ENCODE peak calls at places on chromosomes 1 and 21, in four cellular contexts. B, N, O and X are unnamed samples.

GRCh38 chr1:179034720-179035119 is 9.0 kb downstream of the FAM20B start:
- DNase-seq in B (no peak), N (peak; percentile 88), O (no peak), X (no peak)

GRCh38 chr21:40516336-40516735 is 330.6 kb downstream of the DSCAM start:
- DNase-seq in O (peak; percentile 5), N (peak; percentile 83), B (no peak), X (peak; percentile 52)

GRCh38 chr1:179124866-179125265 is 43.0 kb downstream of the TOR3A start:
- DNase-seq in N (no peak), O (no peak), B (no peak), X (no peak)

GRCh38 chr1:168343566-168343965 is 62.9 kb downstream of the TBX19 start:
- DNase-seq in O (no peak), N (no peak), B (no peak), X (peak; percentile 16)

GRCh38 chr1:156076609-156077429 is 5.4 kb downstream of the MEX3A start:
- DNase-seq in B (no peak), O (peak; percentile 30), N (no peak), X (peak; percentile 79)

GRCh38 chr1:21902378-21903012 is 34.6 kb downstream of the HSPG2 start:
- DNase-seq in B (no peak), O (no peak), N (no peak), X (no peak)

GRCh38 chr1:218397752-218398339 is 52.7 kb downstream of the TGFB2 start:
- DNase-seq in O (no peak), B (no peak), N (no peak), X (no peak)

GRCh38 chr1:176954242-176954641 is 210.3 kb downstream of the ASTN1 start:
- DNase-seq in N (no peak), B (no peak), O (no peak), X (peak; percentile 53)

GRCh38 chr1:3069491-3070303 is 694 bp downstream of the PRDM16 start:
- DNase-seq in B (no peak), N (no peak), O (no peak), X (peak; percentile 68)

GRCh38 chr1:68151690-68152089 is 80.6 kb downstream of the WLS start:
- DNase-seq in N (no peak), O (no peak), B (no peak), X (no peak)

GRCh38 chr1:45107782-45108181 is 95.7 kb downstream of the UROD start:
- DNase-seq in N (no peak), B (no peak), O (no peak), X (no peak)

GRCh38 chr1:51690285-51690961 is 73.5 kb downstream of the OSBPL9 start:
- DNase-seq in B (no peak), N (no peak), O (no peak), X (no peak)

GRCh38 chr1:87292684-87293493 is 35.8 kb upstream of the LMO4 start:
- DNase-seq in B (peak; percentile 24), N (peak; percentile 45), O (no peak), X (peak; percentile 89)

GRCh38 chr21:42659416-42660117 is 6.1 kb downstream of the PDE9A start:
- DNase-seq in O (no peak), B (no peak), N (no peak), X (no peak)

GRCh38 chr1:26358411-26359384 is 4.8 kb upstream of the CRYBG2 start:
- DNase-seq in B (no peak), N (no peak), O (no peak), X (peak; percentile 45)

GRCh38 chr1:19799877-19800804 is at the start of gene TMCO4:
- DNase-seq in O (no peak), B (peak; percentile 36), N (peak; percentile 89), X (peak; percentile 49)

GRCh38 chr1:6252374-6252710 is 8.4 kb downstream of the HES3 start:
- DNase-seq in B (no peak), O (no peak), N (no peak), X (no peak)

GRCh38 chr21:40863839-40864238 is 16.9 kb upstream of the DSCAM start:
- DNase-seq in B (no peak), O (no peak), N (no peak), X (no peak)

GRCh38 chr1:101112051-101112770 is 86.6 kb upstream of the DPH5 start:
- DNase-seq in O (no peak), B (peak; percentile 20), N (peak; percentile 77), X (no peak)

GRCh38 chr1:84291882-84292655 is 9.4 kb upstream of the SAMD13 start:
- DNase-seq in O (no peak), B (no peak), N (no peak), X (no peak)

GRCh38 chr1:93908394-93909145 is 660 bp downstream of the GCLM start:
- DNase-seq in N (no peak), O (peak; percentile 29), B (peak; percentile 43), X (peak; percentile 73)

GRCh38 chr1:156846643-156847042 is 12.3 kb downstream of the INSRR start:
- DNase-seq in B (no peak), N (no peak), O (no peak), X (no peak)

GRCh38 chr1:177505905-177506590 is 335.3 kb downstream of the BRINP2 start:
- DNase-seq in N (no peak), O (no peak), B (no peak), X (no peak)

GRCh38 chr1:226655251-226656163 is 83.6 kb downstream of the ITPKB start:
- DNase-seq in B (no peak), O (peak; percentile 38), N (no peak), X (no peak)